ENCODE peak calls at places on chromosomes 1 and 21, in ten cellular contexts. U is adrenal gland; Z is endothelial cell; T is central memory CD8-positive, alpha-beta T cell; V is heart left ventricle; H is H7; A is activated CD4-positive, alpha-beta T cell treated with anti-CD3 and anti-CD28 coated beads, Interleukin-2, amount 50 U/mL, for 24 hours; W is esophagus squamous epithelium; L is memory B cell; K is CD4-positive, alpha-beta T cell. N is an unnamed sample.

GRCh38 chr21:43207868-43208267 is 39.1 kb downstream of the CRYAA start:
- DNase-seq in Z (no peak), K (no peak), H (no peak), A (no peak), W (no peak), V (peak; percentile 6), T (no peak), L (no peak), U (peak; percentile 41), N (peak; percentile 2)

GRCh38 chr1:15304708-15305326 is 57.8 kb downstream of the FHAD1 start:
- DNase-seq in Z (peak; percentile 73), W (no peak), H (peak; percentile 87), K (peak; percentile 53), U (peak; percentile 81), T (peak; percentile 37), L (peak; percentile 44), A (peak; percentile 61), V (peak; percentile 34), N (peak; percentile 66)

GRCh38 chr21:43687566-43688395 is 28.4 kb downstream of the RRP1B start:
- DNase-seq in Z (no peak), H (peak; percentile 40), W (no peak), T (no peak), L (peak; percentile 19), A (no peak), U (no peak), V (no peak), K (no peak), N (no peak)

GRCh38 chr1:232477728-232478127 is 152.2 kb downstream of the SIPA1L2 start:
- DNase-seq in T (no peak), L (no peak), W (no peak), U (peak; percentile 64), A (no peak), H (no peak), K (no peak), Z (no peak), V (no peak), N (peak; percentile 53)

GRCh38 chr1:61853545-61853944 is 111.3 kb downstream of the PATJ start:
- DNase-seq in A (no peak), H (no peak), Z (no peak), W (no peak), U (no peak), V (no peak), L (no peak), K (no peak), T (no peak), N (no peak)

GRCh38 chr1:192747942-192748341 is 60.9 kb upstream of the RGS2 start:
- DNase-seq in K (no peak), V (no peak), T (no peak), Z (no peak), A (no peak), W (no peak), H (no peak), L (no peak), U (no peak), N (no peak)

GRCh38 chr21:34797926-34798595 is 129.3 kb downstream of the CLIC6 start:
- DNase-seq in W (no peak), Z (no peak), U (no peak), T (no peak), V (no peak), A (no peak), L (no peak), H (no peak), K (no peak), N (no peak)

GRCh38 chr1:3711780-3712451 is 40.3 kb upstream of the CCDC27 start:
- DNase-seq in Z (no peak), K (no peak), U (peak; percentile 57), H (no peak), T (no peak), V (no peak), W (no peak), L (no peak), A (no peak), N (no peak)

GRCh38 chr21:30146558-30147282 is 19.9 kb downstream of the CLDN17 start:
- DNase-seq in L (no peak), A (no peak), Z (no peak), W (no peak), H (no peak), V (no peak), T (no peak), U (no peak), K (no peak), N (no peak)

GRCh38 chr1:205543351-205544305 is 39.2 kb downstream of the CDK18 start:
- DNase-seq in A (no peak), L (no peak), K (no peak), W (no peak), Z (peak; percentile 85), T (no peak), H (peak; percentile 88), U (peak; percentile 87), V (peak; percentile 88), N (peak; percentile 37)

GRCh38 chr1:25462732-25463131 is 32.0 kb downstream of the MACO1 start:
- DNase-seq in U (no peak), L (no peak), A (no peak), V (peak; percentile 21), T (no peak), W (no peak), H (no peak), K (no peak), Z (no peak), N (no peak)

GRCh38 chr1:19007491-19008441 is 51.3 kb upstream of the IFFO2 start:
- DNase-seq in Z (no peak), U (peak; percentile 46), A (no peak), L (no peak), W (no peak), T (no peak), V (no peak), H (no peak), K (no peak), N (no peak)

GRCh38 chr1:41315867-41316266 is 45.4 kb upstream of the FOXO6 start:
- DNase-seq in V (no peak), L (no peak), A (no peak), H (no peak), Z (no peak), W (no peak), K (no peak), T (no peak), U (no peak), N (no peak)

GRCh38 chr1:40381268-40382109 is 8.0 kb downstream of the SMAP2 start:
- DNase-seq in W (no peak), K (no peak), Z (no peak), H (no peak), U (no peak), T (no peak), L (peak; percentile 49), V (no peak), A (no peak), N (no peak)

GRCh38 chr1:183967914-183968313 is 69.6 kb downstream of the COLGALT2 start:
- DNase-seq in H (no peak), W (no peak), A (no peak), Z (no peak), K (no peak), L (no peak), V (no peak), T (no peak), U (no peak), N (no peak)

GRCh38 chr1:211260161-211261107 is 1.3 kb downstream of the RCOR3 start:
- DNase-seq in H (peak; percentile 74), U (peak; percentile 92), T (peak; percentile 19), K (peak; percentile 47), A (peak; percentile 50), L (peak; percentile 30), V (peak; percentile 85), W (peak; percentile 16), Z (peak; percentile 77), N (peak; percentile 61)

GRCh38 chr1:224528900-224529299 is 87.2 kb upstream of the CNIH3 start:
- DNase-seq in V (no peak), Z (no peak), K (no peak), L (no peak), T (no peak), U (no peak), W (no peak), H (no peak), A (no peak), N (no peak)

GRCh38 chr1:229088711-229089110 is 182.2 kb upstream of the RAB4A start:
- DNase-seq in U (peak; percentile 9), H (no peak), Z (no peak), V (no peak), A (no peak), K (no peak), L (no peak), W (no peak), T (no peak), N (no peak)

GRCh38 chr1:145695781-145696629 is 11.2 kb downstream of the PDZK1 start:
- DNase-seq in V (no peak), T (no peak), H (no peak), Z (no peak), K (no peak), U (no peak), W (no peak), A (no peak), L (no peak), N (no peak)

GRCh38 chr1:237112663-237113062 is 70.7 kb downstream of the RYR2 start:
- DNase-seq in V (no peak), Z (no peak), U (no peak), T (no peak), K (no peak), A (no peak), L (no peak), W (no peak), H (no peak), N (no peak)

N was measured in tibial nerve.